ENCODE peak calls at places on chromosomes 11 and 22, in four cellular contexts. J is choroid plexus epithelial cell, F is adrenal gland, T is fibroblast of the aortic adventitia. Y is an unnamed sample.

GRCh38 chr22:45718391-45718790 is 46.8 kb downstream of the ATXN10 start:
- DNase-seq in T (no peak), J (no peak), F (no peak), Y (no peak)

GRCh38 chr11:27233654-27234042 is 129.4 kb downstream of the CCDC34 start:
- DNase-seq in F (no peak), T (no peak), J (no peak), Y (no peak)

GRCh38 chr11:5367461-5368074 is 16.0 kb upstream of the OR51M1 start:
- DNase-seq in F (peak), J (peak), T (peak), Y (peak)

GRCh38 chr11:57357310-57357709 is 19.2 kb downstream of the P2RX3 start:
- DNase-seq in F (no peak), J (no peak), T (no peak), Y (no peak)

GRCh38 chr11:43952401-43953342 is 10.2 kb downstream of the C11orf96 start:
- DNase-seq in T (no peak), J (no peak), F (no peak), Y (no peak)

GRCh38 chr11:57410287-57410686 is 16.6 kb downstream of the SLC43A3 start:
- DNase-seq in F (no peak), J (peak), T (peak), Y (peak)

GRCh38 chr11:128621491-128622136 is 34.3 kb upstream of the ETS1 start:
- DNase-seq in J (peak), T (peak), F (no peak), Y (peak)

GRCh38 chr22:27378343-27378800 is 423.2 kb downstream of the MN1 start:
- DNase-seq in T (no peak), J (peak), F (no peak), Y (no peak)

GRCh38 chr22:39253427-39254070 is 8.8 kb upstream of the PDGFB start:
- DNase-seq in J (peak), F (peak), T (peak), Y (peak)

GRCh38 chr22:23137905-23138520 is 3.8 kb downstream of the RSPH14 start:
- DNase-seq in T (no peak), J (peak), F (no peak), Y (no peak)

GRCh38 chr11:109486129-109486528 is 64.1 kb downstream of the C11orf87 start:
- DNase-seq in J (no peak), F (no peak), T (no peak), Y (no peak)

GRCh38 chr11:30016588-30017363 is at the start of gene KCNA4:
- DNase-seq in T (no peak), J (peak), F (peak), Y (no peak)

GRCh38 chr11:75194147-75194546 is 43.2 kb downstream of the SLCO2B1 start:
- DNase-seq in F (no peak), T (peak), J (no peak), Y (no peak)

GRCh38 chr11:94767701-94768601 is at the start of gene AMOTL1:
- DNase-seq in F (peak), J (peak), T (peak), Y (no peak)

GRCh38 chr22:32204856-32205722 is at the start of gene RFPL2:
- DNase-seq in F (no peak), T (peak), J (peak), Y (no peak)

GRCh38 chr11:6737872-6738466 is 33.8 kb downstream of the OR2AG2 start:
- DNase-seq in F (peak), J (peak), T (peak), Y (no peak)

GRCh38 chr11:44003736-44004451 is 43.9 kb upstream of the ACCSL start:
- DNase-seq in J (no peak), T (no peak), F (no peak), Y (no peak)

GRCh38 chr11:2748061-2748813 is 48.4 kb upstream of the KCNQ1OT1 start:
- DNase-seq in J (no peak), F (peak), T (no peak), Y (no peak)

GRCh38 chr11:62077136-62077535 is 46.7 kb upstream of the INCENP start:
- DNase-seq in T (peak), F (no peak), J (no peak), Y (no peak)

GRCh38 chr11:62087694-62088093 is 36.1 kb upstream of the INCENP start:
- DNase-seq in F (no peak), J (no peak), T (no peak), Y (no peak)

GRCh38 chr11:62081378-62082291 is 42.2 kb upstream of the INCENP start:
- DNase-seq in J (peak), T (peak), F (peak), Y (no peak)

GRCh38 chr11:62082292-62082657 is 41.5 kb upstream of the INCENP start:
- DNase-seq in F (no peak), T (no peak), J (no peak), Y (no peak)
- TF ChIP-seq CTCF in F (no peak), T (no peak), J (no peak), Y (no peak)

GRCh38 chr22:26226538-26227297 is 57.5 kb downstream of the SEZ6L start:
- DNase-seq in F (no peak), T (no peak), J (no peak), Y (no peak)
- TF ChIP-seq CTCF in F (no peak), T (no peak), J (no peak), Y (no peak)

GRCh38 chr11:76599041-76600013 is 71.2 kb downstream of the LRRC32 start:
- DNase-seq in T (no peak), J (peak), F (no peak), Y (no peak)
- TF ChIP-seq CTCF in T (no peak), J (peak), F (no peak), Y (peak)

DNA sequence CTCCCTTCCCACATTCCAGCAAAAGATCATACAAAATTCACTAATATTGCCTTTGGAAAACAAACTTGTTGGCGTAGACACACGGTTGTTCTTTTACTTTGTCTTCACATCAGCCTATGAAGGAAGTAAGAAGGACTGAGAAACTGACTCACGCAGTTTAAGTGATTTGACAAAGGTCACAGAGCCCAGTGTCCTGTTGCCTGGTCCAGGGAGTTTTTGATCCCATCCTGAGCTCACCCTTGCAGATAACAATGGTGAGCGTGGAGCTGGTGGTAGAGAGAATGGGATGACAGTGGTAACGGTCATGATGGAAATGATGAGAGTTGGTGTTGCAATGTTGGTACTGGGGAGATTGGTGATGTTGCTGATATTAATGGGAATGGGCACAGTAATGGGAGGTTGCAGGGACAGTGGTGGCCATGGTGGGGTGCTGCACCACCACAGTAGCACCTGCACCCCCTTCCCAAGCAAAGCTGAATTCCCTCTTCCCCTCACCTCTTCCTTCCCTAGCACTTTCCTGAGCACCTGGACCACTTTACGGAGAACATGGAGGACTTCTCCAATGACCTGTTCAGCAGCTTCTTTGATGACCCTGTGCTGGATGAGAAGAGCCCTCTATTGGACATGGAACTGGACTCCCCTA is 22.1 kb downstream of the CREB3L1 start:
- DNase-seq in T (no peak), F (no peak), J (no peak), Y (no peak)
- TF ChIP-seq CTCF in T (no peak), F (no peak), J (no peak), Y (no peak)

DNA sequence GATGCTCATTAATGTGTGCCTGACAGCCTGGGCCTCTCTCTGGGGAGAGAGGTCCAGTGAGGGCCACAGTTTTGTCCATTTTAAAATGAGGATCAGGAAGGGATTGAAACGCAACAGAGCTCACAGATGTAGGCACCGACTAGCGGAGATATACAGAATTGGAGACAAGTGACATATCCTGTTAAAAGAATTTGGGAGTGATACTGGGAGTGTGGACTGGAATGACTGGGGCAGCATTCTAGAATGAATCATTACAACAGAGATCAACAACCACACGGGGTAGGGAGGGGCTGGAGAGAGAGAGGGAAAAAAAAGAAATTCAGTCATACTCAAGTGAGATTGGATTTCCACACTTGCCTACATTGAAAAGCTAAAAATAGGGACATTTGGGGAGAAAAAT is 2.5 kb upstream of the NCAM1 start:
- DNase-seq in T (peak), F (no peak), J (peak), Y (no peak)
- TF ChIP-seq CTCF in T (no peak), F (no peak), J (peak), Y (no peak)

GRCh38 chr22:17865183-17866055 is 91.2 kb upstream of the BID start:
- DNase-seq in J (no peak), T (no peak), F (no peak), Y (no peak)

GRCh38 chr22:17866621-17867020 is 92.4 kb upstream of the BID start:
- DNase-seq in J (no peak), F (no peak), T (no peak), Y (no peak)

GRCh38 chr22:17866127-17866526 is 91.9 kb upstream of the BID start:
- DNase-seq in J (no peak), F (no peak), T (no peak), Y (no peak)

GRCh38 chr22:17868771-17869170 is 94.5 kb upstream of the BID start:
- DNase-seq in F (no peak), T (no peak), J (no peak), Y (no peak)

GRCh38 chr22:17867160-17867785 is 93.0 kb upstream of the BID start:
- DNase-seq in F (peak), J (no peak), T (no peak), Y (no peak)
- TF ChIP-seq CTCF in F (no peak), J (no peak), T (no peak), Y (no peak)

DNA sequence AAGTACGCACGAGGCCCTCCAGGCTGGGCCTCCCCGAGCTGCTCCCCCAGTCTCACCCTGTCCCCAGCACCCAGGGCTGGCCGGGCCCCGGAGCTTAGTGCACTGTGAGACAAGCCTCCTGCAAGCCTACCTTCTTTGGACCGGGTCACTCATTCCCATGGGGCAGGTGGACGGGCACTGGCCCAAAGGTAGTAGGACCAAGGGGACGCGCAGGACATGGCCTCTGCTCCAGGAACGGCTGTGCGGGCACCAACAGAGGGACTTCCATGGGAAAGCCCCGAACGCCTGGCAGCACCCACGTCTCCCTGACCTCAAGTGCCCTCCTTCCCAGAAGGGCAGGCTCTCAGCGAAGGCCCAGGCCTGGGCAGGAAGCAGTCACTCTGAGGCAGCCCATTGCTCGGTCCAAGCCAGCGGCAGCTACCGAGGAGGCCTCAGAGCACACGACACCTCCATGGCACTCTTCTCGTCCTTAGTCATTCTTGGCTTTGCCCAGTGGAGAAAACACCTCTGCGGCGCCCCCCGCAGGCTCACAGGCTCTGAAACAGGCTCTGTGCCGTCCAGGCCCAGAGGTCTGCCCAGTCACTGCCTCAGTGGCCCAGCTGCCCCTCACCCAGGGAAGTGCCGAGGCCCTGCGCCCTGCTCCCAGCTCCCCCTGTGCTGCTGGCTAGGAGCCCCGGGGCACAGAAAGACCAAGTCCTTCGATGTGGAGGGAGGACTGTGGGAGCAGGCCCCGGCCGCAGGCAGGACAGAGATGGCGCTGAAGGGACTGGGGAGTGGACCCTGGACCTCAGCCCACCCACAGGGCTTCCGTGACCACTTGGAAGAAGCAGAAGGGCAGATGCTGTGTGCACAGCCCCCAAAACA is 3.8 kb downstream of the MOB2 start:
- DNase-seq in T (no peak), F (no peak), J (no peak), Y (no peak)
- TF ChIP-seq CTCF in T (no peak), F (no peak), J (peak), Y (no peak)

DNA sequence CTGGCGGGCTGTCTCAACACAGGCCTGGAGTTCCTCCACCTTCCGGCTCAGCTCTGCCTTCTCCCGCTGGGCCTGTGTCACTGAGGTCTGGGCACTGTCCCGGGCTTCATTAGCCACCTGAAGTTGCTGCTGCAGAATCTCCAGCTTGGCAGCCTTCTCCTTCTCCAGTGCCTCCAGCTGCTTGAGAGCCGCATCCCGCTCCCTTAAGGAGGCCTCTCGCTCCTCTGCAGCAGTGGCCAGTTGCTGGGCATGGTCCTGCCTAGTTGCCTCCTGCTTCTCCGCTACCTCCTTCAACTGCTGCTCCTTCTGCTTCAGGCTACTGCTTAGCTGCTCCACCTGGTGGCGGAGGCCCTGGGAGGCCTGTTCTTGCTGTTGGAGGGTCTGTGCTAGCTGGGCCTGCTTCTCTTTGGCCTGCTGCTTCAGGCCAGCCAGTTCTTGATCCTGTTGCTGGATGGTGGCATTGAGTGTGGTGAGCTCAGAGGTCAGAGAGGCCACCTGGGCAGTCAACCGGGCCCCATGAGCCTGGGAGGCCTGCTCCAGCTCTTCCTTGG is 16.9 kb downstream of the IL18BP start:
- DNase-seq in J (peak), F (no peak), T (no peak), Y (no peak)
- TF ChIP-seq CTCF in J (peak), F (peak), T (peak), Y (peak)

GRCh38 chr11:73647459-73648100 is 1.2 kb downstream of the PLEKHB1 start:
- DNase-seq in F (peak), J (peak), T (peak), Y (no peak)
- TF ChIP-seq CTCF in F (no peak), J (no peak), T (no peak), Y (no peak)

DNA sequence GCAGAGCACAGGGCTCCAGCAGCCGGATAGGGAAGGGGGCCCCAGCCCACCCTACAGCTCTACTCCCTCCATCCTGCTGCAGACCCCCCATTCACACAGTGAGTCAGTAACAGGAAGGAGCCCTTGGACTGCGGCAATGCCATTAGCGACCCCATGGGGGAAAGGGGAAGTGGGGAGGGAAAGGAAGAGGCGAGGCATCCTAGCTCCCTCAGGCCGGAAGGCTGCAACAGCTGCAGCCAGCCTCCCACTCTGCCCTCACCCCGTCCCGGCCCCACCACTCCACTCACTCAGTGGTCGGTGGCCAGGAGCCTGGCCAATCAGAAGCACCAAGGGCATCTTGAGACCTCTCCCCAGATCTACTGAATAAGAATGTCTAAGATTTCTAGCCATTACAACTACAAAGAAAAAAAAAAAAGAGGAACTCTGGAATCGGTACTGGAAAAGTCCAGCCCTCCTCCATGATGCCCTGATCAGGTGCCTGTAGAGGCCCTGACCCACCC is 14.1 kb downstream of the OAF start:
- DNase-seq in F (no peak), J (no peak), T (no peak), Y (no peak)
- TF ChIP-seq CTCF in F (no peak), J (no peak), T (no peak), Y (no peak)

Y was measured in AG04449.